ENCODE peak calls at places on chromosomes 13 and 19, in six cellular contexts. T, C, W, I, P and Y are unnamed samples.

GRCh38 chr13:29457299-29457698 is 138.2 kb downstream of the SLC7A1 start:
- DNase-seq in I (no peak), W (no peak), P (no peak), C (peak; percentile 72), T (no peak), Y (no peak)

GRCh38 chr13:43284162-43284561 is 260.8 kb downstream of the DNAJC15 start:
- DNase-seq in I (no peak), T (no peak), P (no peak), C (no peak), W (no peak), Y (no peak)

GRCh38 chr19:41595258-41595889 is 19.4 kb downstream of the CEACAM21 start:
- DNase-seq in P (peak; percentile 51), C (peak; percentile 12), T (no peak), W (no peak), I (peak; percentile 54), Y (peak; percentile 12)

GRCh38 chr19:4911314-4911713 is 2.0 kb downstream of the UHRF1 start:
- DNase-seq in P (no peak), T (no peak), W (no peak), C (no peak), I (no peak), Y (no peak)

GRCh38 chr13:48275507-48275906 is 28.0 kb upstream of the RB1 start:
- DNase-seq in C (no peak), T (no peak), W (no peak), I (no peak), P (no peak), Y (no peak)

GRCh38 chr19:15672580-15673175 is at the start of gene CYP4F12:
- DNase-seq in W (peak; percentile 46), I (peak; percentile 96), T (peak; percentile 80), C (no peak), P (no peak), Y (no peak)

GRCh38 chr13:92727118-92727517 is 499.5 kb upstream of the GPC6 start:
- DNase-seq in C (no peak), T (no peak), P (no peak), W (no peak), I (no peak), Y (no peak)

GRCh38 chr19:35746556-35746955 is 1.1 kb downstream of the PSENEN start:
- DNase-seq in P (no peak), T (no peak), C (no peak), I (no peak), W (no peak), Y (no peak)

GRCh38 chr19:17755977-17756670 is 4.8 kb downstream of the FCHO1 start:
- DNase-seq in W (no peak), C (no peak), P (no peak), T (no peak), I (peak; percentile 54), Y (no peak)

GRCh38 chr19:4372630-4373367 is 27.5 kb downstream of the SH3GL1 start:
- DNase-seq in C (no peak), W (no peak), P (no peak), T (no peak), I (no peak), Y (no peak)

GRCh38 chr13:104769520-104769919 is 1703.3 kb upstream of the SLC10A2 start:
- DNase-seq in W (no peak), P (no peak), T (no peak), I (no peak), C (no peak), Y (no peak)

GRCh38 chr19:21835429-21835809 is 563 bp downstream of the ZNF43 start:
- DNase-seq in C (no peak), P (no peak), W (no peak), I (no peak), T (no peak), Y (no peak)

GRCh38 chr19:10998045-10998533 is 37.3 kb downstream of the SMARCA4 start:
- DNase-seq in W (no peak), C (no peak), T (peak; percentile 19), I (no peak), P (no peak), Y (peak; percentile 34)

GRCh38 chr13:99384468-99384867 is 77.3 kb upstream of the GPR183 start:
- DNase-seq in P (no peak), C (no peak), W (no peak), T (no peak), I (no peak), Y (no peak)

GRCh38 chr13:67383358-67383757 is 153.2 kb upstream of the PCDH9 start:
- DNase-seq in T (no peak), P (peak; percentile 62), I (no peak), W (no peak), C (no peak), Y (no peak)

GRCh38 chr13:74168263-74168675 is 34.1 kb upstream of the KLF12 start:
- DNase-seq in P (no peak), W (no peak), T (no peak), C (no peak), I (no peak), Y (no peak)

GRCh38 chr13:99307648-99308339 is 595 bp upstream of the GPR183 start:
- DNase-seq in P (peak; percentile 64), W (no peak), I (no peak), T (no peak), C (no peak), Y (no peak)

GRCh38 chr19:55447421-55448174 is 4.5 kb upstream of the SHISA7 start:
- DNase-seq in T (no peak), I (no peak), W (no peak), P (no peak), C (no peak), Y (no peak)

GRCh38 chr13:49995535-49996165 is 1.2 kb upstream of the TRIM13 start:
- DNase-seq in T (no peak), C (no peak), P (no peak), W (no peak), I (no peak), Y (no peak)

GRCh38 chr19:30068528-30069395 is 126.7 kb downstream of the URI1 start:
- DNase-seq in I (no peak), T (no peak), W (no peak), C (no peak), P (no peak), Y (no peak)

GRCh38 chr19:30069535-30070197 is 127.6 kb downstream of the URI1 start:
- DNase-seq in W (no peak), P (no peak), T (no peak), I (no peak), C (no peak), Y (no peak)

GRCh38 chr19:30070970-30071632 is 129.1 kb downstream of the URI1 start:
- DNase-seq in P (no peak), W (no peak), I (no peak), T (no peak), C (no peak), Y (no peak)

GRCh38 chr19:30071871-30072270 is 129.8 kb downstream of the URI1 start:
- DNase-seq in W (no peak), C (no peak), P (no peak), T (peak; percentile 9), I (no peak), Y (no peak)

DNA sequence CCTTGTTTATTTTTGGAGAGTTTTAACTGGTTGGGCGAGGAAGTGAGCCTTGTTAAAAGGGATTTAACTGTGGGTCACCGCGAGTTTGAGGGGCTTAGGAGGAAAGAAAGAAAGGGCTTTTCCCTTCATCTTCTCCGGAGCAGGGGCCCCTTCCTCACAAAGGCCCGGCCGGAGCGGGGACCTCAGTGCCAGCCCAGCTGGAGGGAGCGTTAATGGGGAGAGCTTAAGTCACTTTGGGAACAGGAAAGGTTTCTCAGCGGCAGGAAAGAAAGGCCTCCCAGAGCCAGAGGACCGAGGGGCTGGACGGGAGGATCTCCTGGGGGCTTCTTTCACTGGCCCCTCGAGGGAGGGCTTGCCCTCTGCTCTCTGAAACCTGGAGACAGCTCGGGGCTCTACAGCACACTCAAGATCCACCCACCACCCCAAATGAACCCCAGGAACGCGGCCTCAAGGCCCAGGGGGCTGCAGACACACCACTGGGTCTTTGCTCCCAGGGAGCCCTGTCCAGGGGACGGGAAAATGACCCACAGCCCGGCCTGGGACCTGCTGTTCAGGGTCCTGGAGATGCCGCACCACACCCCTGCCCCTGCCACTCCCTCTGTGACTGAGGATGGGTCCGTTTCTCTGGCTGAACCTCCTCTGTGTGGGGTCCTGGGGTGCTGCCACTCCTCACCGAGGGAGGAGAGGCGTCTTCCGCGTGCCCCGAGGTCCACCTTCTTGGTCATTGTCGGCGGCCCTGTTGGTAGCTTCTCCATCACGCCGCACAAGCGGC is 128.3 kb downstream of the URI1 start:
- DNase-seq in P (no peak), T (no peak), C (no peak), I (no peak), W (no peak), Y (no peak)
- TF ChIP-seq CTCF in P (no peak), T (no peak), C (no peak), I (no peak), W (no peak), Y (no peak)

DNA sequence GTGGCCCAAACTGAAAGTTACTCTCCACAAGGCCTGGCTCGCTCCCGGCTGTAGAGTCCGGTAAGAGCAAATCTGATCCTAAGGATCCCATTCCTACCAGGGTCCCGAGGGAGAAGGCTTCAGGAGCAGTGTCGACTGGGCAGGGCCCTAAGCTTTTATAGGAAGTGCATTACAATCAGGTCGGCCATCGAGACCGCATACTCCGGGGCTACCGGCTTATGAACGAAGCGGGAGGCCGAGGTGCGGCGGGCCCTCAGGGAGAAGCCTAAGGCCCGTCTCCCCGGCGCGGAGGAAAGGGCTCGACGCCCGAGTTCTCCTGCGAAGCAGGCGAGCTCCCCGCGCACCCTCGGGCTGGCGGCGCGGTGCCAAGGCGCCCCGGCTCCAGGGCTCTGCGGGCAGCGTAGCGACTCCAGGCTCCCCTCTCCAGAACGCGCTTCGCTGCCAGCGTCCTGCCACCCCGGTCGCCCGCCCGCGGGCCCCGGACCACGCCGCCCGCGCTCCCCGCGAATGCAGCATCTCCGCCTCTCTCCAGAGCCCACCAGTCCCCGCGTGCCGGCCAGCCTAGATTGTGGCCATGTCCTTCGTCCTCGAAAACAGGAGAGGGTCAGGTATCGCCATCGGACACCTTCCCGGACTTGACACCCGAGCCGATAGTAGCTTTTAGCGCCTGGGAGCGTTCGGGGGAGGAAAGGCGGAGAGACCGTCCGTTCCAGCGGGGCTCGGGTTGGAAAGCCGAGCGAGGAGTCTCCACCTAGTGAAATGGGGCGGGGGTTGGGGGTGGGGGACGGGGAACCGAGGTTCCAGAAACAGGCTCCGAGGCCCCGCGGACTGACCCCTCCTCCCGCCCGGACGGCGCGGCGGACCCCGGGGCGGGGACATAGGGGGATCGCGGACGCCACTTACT is 1.3 kb downstream of the EFNB2 start:
- DNase-seq in T (no peak), C (no peak), W (no peak), P (no peak), I (peak; percentile 71), Y (no peak)
- TF ChIP-seq CTCF in T (no peak), C (peak; percentile 27), W (no peak), P (peak; percentile 16), I (no peak), Y (no peak)

GRCh38 chr19:33801411-33801810 is 4.7 kb downstream of the KCTD15 start:
- DNase-seq in I (no peak), C (no peak), T (no peak), P (no peak), W (no peak), Y (no peak)
- TF ChIP-seq CTCF in I (no peak), C (no peak), T (no peak), P (no peak), W (no peak), Y (no peak)

DNA sequence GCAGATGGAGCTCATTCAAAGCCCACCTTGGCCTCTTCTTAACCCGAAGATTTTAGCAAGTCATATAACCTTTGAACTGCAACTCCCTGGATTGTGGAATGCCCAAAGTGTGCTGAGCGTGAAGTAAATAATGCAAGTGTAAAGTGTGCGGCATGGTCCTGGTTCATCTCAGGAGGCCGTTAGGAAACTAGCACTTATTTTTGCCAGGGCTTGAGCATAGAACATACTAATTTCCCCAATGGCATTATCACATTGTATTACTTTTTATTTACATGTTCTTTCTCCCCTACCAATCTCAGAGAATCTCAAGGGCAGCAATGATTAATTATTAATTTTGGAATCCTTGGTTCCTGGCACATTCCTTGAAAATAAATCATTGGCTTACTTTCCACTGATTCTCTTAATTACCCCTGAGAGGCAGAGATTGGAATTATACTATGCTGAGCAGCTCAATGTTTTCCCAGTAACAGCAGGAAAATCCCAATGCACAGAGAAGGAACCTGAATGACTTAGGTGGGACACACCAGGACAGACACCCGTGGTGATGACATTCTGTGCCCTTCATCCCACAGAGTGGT is 128.8 kb upstream of the GJB6 start:
- DNase-seq in C (no peak), W (no peak), I (no peak), T (no peak), P (no peak), Y (no peak)
- TF ChIP-seq CTCF in C (no peak), W (no peak), I (no peak), T (no peak), P (no peak), Y (no peak)